ENCODE peak calls at places on chromosomes 3 and 15, in four cellular contexts. U is mucosa of descending colon, Y is A549, B is left ventricle myocardium inferior. V is an unnamed sample. For H3K4me1, the result is how much of the 10 kb centered on the place peaks cover.

GRCh38 chr15:76107169-76107568 is 47.4 kb downstream of the TMEM266 start:
- DNase-seq in U (no peak), B (no peak), Y (no peak), V (no peak)

GRCh38 chr15:69044899-69045298 is 30.4 kb downstream of the NOX5 start:
- DNase-seq in U (no peak), Y (peak), B (no peak), V (no peak)

GRCh38 chr3:187669675-187670504 is at the start of gene SST:
- DNase-seq in Y (no peak), B (no peak), U (peak), V (peak)

GRCh38 chr3:30341851-30342250 is 264.6 kb upstream of the TGFBR2 start:
- DNase-seq in U (no peak), B (no peak), Y (no peak), V (no peak)

GRCh38 chr3:49017978-49018706 is at the start of gene DALRD3:
- DNase-seq in U (peak), Y (peak), B (peak), V (peak)

GRCh38 chr15:31464216-31465082 is 137.8 kb downstream of the KLF13 start:
- DNase-seq in U (peak), B (no peak), Y (no peak), V (peak)

GRCh38 chr3:62727981-62728380 is 147.2 kb downstream of the CADPS start:
- DNase-seq in B (no peak), Y (no peak), U (no peak), V (no peak)

GRCh38 chr3:167996514-167996913 is 99.2 kb downstream of the GOLIM4 start:
- DNase-seq in B (no peak), Y (no peak), U (no peak), V (no peak)

GRCh38 chr15:96079882-96080281 is 250.6 kb upstream of the NR2F2 start:
- DNase-seq in U (no peak), Y (no peak), B (no peak), V (no peak)

GRCh38 chr3:43231276-43232000 is 54.9 kb upstream of the SNRK start:
- DNase-seq in Y (no peak), B (no peak), U (no peak), V (no peak)

GRCh38 chr15:29090617-29091466 is 178.8 kb downstream of the NSMCE3 start:
- DNase-seq in U (peak), Y (peak), B (no peak), V (no peak)

GRCh38 chr15:34348735-34349300 is 5.7 kb downstream of the NUTM1 start:
- DNase-seq in U (no peak), Y (no peak), B (no peak), V (no peak)

GRCh38 chr15:36449084-36449661 is 130.3 kb upstream of the CDIN1 start:
- DNase-seq in Y (no peak), B (peak), U (no peak), V (no peak)

GRCh38 chr15:28125673-28126651 is 26.8 kb upstream of the OCA2 start:
- DNase-seq in U (peak), Y (peak), B (no peak), V (no peak)

GRCh38 chr15:39596358-39597051 is 15.6 kb downstream of the THBS1 start:
- DNase-seq in Y (no peak), U (no peak), B (no peak), V (no peak)

GRCh38 chr3:123026551-123027291 is 842 bp downstream of the SEMA5B start:
- DNase-seq in B (peak), U (peak), Y (peak), V (peak)

GRCh38 chr3:149813367-149814281 is 609 bp downstream of the RNF13 start:
- DNase-seq in Y (no peak), B (no peak), U (peak), V (no peak)

GRCh38 chr3:188154758-188155574 is 1.0 kb downstream of the LPP start:
- DNase-seq in B (no peak), U (no peak), Y (no peak), V (no peak)

GRCh38 chr15:101773496-101774100 is 29.7 kb upstream of the OR4F6 start:
- DNase-seq in B (no peak), Y (no peak), U (peak), V (no peak)

GRCh38 chr15:42918047-42918446 is 2.5 kb downstream of the TTBK2 start:
- DNase-seq in Y (no peak), B (no peak), U (no peak), V (no peak)

GRCh38 chr3:47151836-47152235 is 12.1 kb downstream of the SETD2 start:
- DNase-seq in B (no peak), Y (no peak), U (no peak), V (no peak)

GRCh38 chr3:112582242-112582874 is 20.5 kb downstream of the SLC35A5 start:
- DNase-seq in U (no peak), Y (no peak), B (no peak), V (no peak)

GRCh38 chr3:184378650-184379374 is 805 bp upstream of the THPO start:
- DNase-seq in U (no peak), Y (no peak), B (no peak), V (no peak)

GRCh38 chr15:96186105-96186504 is 144.4 kb upstream of the NR2F2 start:
- DNase-seq in Y (no peak), B (no peak), U (no peak), V (no peak)

GRCh38 chr15:63104727-63105126 is 16.9 kb upstream of the LACTB start:
- DNase-seq in Y (no peak), B (no peak), U (no peak), V (no peak)

GRCh38 chr3:62918131-62918530 is 42.9 kb upstream of the CADPS start:
- DNase-seq in Y (no peak), B (no peak), U (no peak), V (no peak)

GRCh38 chr15:50685191-50685975 is 1.2 kb downstream of the TRPM7 start:
- DNase-seq in Y (no peak), B (no peak), U (no peak), V (no peak)

GRCh38 chr3:49173116-49173791 is 1.9 kb downstream of the KLHDC8B start:
- DNase-seq in B (peak), Y (no peak), U (peak), V (peak)

GRCh38 chr3:140216249-140216648 is 281.3 kb downstream of the CLSTN2 start:
- DNase-seq in Y (peak), B (no peak), U (no peak), V (no peak)

GRCh38 chr3:197186887-197187588 is 111.4 kb downstream of the DLG1 start:
- DNase-seq in B (no peak), Y (peak), U (peak), V (no peak)

GRCh38 chr3:11558461-11558903 is 85.2 kb downstream of the VGLL4 start:
- DNase-seq in B (peak), Y (no peak), U (no peak), V (no peak)

GRCh38 chr15:57150066-57150865 is 226.0 kb upstream of the CGNL1 start:
- DNase-seq in U (no peak), B (no peak), Y (no peak), V (no peak)

GRCh38 chr3:17176757-17177156 is 292.0 kb downstream of the PLCL2 start:
- DNase-seq in B (no peak), U (no peak), Y (no peak), V (no peak)
- TF ChIP-seq CTCF in B (no peak), U (no peak), Y (no peak), V (no peak)

GRCh38 chr3:16510620-16511319 is 2.7 kb downstream of the RFTN1 start:
- DNase-seq in B (no peak), Y (no peak), U (no peak), V (no peak)
- H3K4me1 ChIP-seq in B (half or more), Y (under half), U (under half), V (under half)

DNA sequence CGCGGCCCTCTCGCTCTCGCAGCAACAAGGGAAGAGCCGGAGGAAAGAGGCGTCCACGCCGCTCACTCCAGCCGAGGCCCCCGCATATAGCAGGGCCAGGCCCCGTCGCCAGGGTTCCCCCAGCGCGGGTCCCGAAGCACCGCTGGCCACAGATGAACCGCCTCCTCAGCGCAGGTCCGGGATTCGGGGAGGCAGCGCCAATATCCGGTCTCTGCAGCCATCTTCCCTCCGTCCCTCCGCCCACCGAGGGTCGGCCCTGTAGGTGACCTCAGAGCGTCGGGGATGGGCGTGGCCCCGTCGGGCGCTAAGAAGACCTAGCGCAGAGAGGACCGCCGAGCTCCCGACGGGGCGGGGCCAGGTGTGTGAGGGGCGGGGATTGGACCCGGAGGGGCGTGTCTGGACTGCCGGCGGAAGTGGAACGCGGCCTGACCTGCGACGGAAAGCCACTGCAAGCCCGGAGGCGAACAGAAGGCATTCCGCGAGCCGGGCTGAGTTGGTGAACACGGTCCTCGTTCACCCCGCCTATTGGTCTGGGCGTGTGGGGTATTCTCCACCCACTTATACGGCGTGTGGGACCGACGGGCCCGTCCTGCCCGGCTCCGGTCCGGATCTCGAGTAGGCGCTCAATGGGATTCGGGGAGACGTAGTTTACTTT is 26.8 kb upstream of the MTHFS start:
- DNase-seq in B (peak), Y (peak), U (peak), V (peak)
- TF ChIP-seq CTCF in B (no peak), Y (no peak), U (no peak), V (no peak)

GRCh38 chr15:60373745-60374144 is 24.0 kb downstream of the ANXA2 start:
- DNase-seq in Y (no peak), B (no peak), U (no peak), V (no peak)
- H3K4me1 ChIP-seq in Y (half or more), B (half or more), U (under half), V (half or more)

GRCh38 chr3:174986685-174987084 is 127.6 kb downstream of the NAALADL2 start:
- DNase-seq in Y (no peak), B (no peak), U (no peak), V (no peak)
- TF ChIP-seq CTCF in Y (no peak), B (no peak), U (no peak), V (no peak)

GRCh38 chr15:66196565-66196964 is 57.0 kb downstream of the MEGF11 start:
- DNase-seq in Y (no peak), U (no peak), B (no peak), V (no peak)
- H3K4me1 ChIP-seq in Y (under half), U (under half), B (under half), V (under half)

DNA sequence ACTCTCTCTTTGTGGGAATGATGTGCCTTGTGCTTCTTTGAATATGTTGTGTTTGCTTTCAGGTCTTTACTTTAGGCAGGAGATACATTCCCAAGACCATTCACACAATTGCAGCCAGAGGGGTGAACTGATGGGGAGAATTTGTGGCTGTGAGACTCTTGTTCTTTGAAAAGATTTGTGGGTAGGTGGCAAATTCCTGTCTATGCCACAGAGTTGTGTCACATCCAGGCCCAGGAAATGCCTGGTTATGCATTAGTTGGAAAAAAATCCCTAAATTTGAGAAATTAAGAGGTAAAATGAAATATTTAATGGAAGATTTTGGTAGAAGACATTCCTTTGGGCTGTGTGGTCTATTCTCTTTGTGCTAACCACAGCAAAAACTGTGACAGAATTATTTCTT is 28.8 kb downstream of the SAMMSON start:
- DNase-seq in U (no peak), B (no peak), Y (no peak), V (no peak)
- TF ChIP-seq CTCF in U (no peak), B (no peak), Y (no peak), V (no peak)

DNA sequence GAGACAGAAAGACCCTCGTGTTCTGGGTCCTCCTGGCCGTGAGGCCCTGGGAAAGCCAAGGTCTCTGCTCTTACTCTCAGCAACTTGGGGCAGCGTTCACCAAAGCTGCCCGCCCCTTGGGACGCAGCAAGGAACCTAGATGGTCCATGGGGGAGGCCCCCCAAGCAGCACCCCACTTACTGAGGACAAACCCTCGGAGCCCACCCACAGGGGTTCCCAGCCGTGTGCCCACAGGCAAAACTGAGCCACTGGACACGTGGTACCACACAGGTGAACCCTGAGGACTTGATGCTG is 166.2 kb upstream of the IQSEC1 start:
- DNase-seq in Y (no peak), B (no peak), U (no peak), V (no peak)
- H3K4me1 ChIP-seq in Y (under half), B (under half), U (under half), V (under half)

DNA sequence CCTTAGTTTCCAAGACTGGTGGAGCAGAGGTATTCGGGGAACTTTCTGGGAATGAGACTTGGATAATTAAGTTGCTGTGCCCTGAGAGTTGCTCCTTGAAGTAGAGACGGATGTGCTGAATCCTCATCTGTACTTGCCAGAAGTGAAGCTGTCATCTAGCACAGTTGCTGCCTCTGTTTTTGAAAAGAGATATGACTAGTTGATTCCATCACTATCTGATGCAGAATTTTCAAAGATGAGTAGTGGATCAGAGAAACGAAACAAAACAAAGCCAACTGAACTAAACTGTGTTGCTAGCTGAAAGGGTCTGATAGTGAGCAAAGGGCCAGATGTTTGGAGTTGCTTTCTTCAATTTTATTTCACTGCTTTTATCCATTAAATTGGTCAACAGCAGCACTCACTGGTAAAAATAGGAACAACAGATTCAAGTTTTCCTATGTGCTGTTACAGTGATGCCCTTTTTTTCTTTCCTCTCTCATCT is 52.7 kb downstream of the MITF start:
- DNase-seq in B (no peak), U (no peak), Y (no peak), V (no peak)
- TF ChIP-seq CTCF in B (peak), U (no peak), Y (peak), V (no peak)

DNA sequence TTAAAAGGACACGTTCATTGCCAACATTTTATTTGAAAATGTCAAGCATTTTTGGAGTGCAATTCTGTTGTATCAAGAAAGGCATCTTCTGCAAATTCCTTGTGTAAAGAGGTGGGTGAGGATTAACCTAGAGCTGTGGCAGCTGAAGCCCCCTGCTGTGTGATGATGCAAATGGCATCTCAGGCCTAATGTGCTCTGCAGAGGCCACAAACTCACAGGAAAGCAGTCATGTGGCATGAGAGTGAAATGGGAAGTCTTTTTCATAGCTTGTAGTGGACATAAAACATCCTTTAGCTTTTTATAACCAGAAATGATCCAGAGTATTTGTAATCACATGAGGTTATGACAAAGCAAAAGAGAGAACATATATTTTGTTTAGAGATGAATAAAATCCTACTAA is 6.4 kb downstream of the CADM2 start:
- DNase-seq in Y (peak), U (no peak), B (no peak), V (no peak)
- H3K4me1 ChIP-seq in Y (under half), U (under half), B (under half), V (under half)

V was measured in stomach.